ENCODE peak calls at places on chromosomes 3 and 15, in ten cellular contexts. B is adrenal gland, R is Panc1, G is ovary, N is uterus, E is heart left ventricle, L is hepatocyte, X is aorta, O is cardiac muscle cell, Q is H9. Y is an unnamed sample. For H3K4me1, the result is how much of the 10 kb centered on the place peaks cover.

GRCh38 chr3:190941694-190942280 is 79.3 kb upstream of the GMNC start:
- DNase-seq in L (no peak), G (no peak), Q (peak), E (no peak), N (no peak), O (no peak), B (no peak), X (no peak), R (no peak), Y (no peak)

GRCh38 chr3:194140520-194141414 is 4.8 kb downstream of the HES1 start:
- DNase-seq in G (peak), X (peak), O (peak), R (no peak), E (peak), Q (peak), N (peak), L (peak), B (peak), Y (peak)

GRCh38 chr3:67459796-67460195 is 194.6 kb downstream of the SUCLG2 start:
- DNase-seq in L (no peak), R (no peak), O (no peak), N (no peak), Q (no peak), E (no peak), G (no peak), X (no peak), B (no peak), Y (no peak)

GRCh38 chr15:90909976-90910375 is 6.9 kb downstream of the MAN2A2 start:
- DNase-seq in O (no peak), X (no peak), B (no peak), E (no peak), L (no peak), G (no peak), R (no peak), N (no peak), Q (no peak), Y (no peak)

GRCh38 chr3:127671523-127672428 is 976 bp upstream of the ABTB1 start:
- DNase-seq in L (no peak), O (peak), B (peak), Q (no peak), G (peak), X (peak), N (no peak), E (no peak), R (no peak), Y (peak)

GRCh38 chr3:10935028-10935427 is 57.5 kb upstream of the SLC6A1 start:
- DNase-seq in R (no peak), X (peak), Q (no peak), O (no peak), B (no peak), E (no peak), N (no peak), L (no peak), G (no peak), Y (no peak)

GRCh38 chr3:17562845-17563244 is 179.6 kb downstream of the TBC1D5 start:
- DNase-seq in N (no peak), L (no peak), Q (no peak), O (no peak), X (no peak), B (no peak), E (no peak), G (no peak), R (no peak), Y (no peak)

GRCh38 chr15:91228391-91228790 is 128.3 kb downstream of the SV2B start:
- DNase-seq in X (no peak), L (no peak), G (no peak), N (no peak), Q (no peak), E (no peak), O (no peak), R (no peak), B (no peak), Y (no peak)

GRCh38 chr3:49842843-49843242 is 13.5 kb downstream of the TRAIP start:
- DNase-seq in G (no peak), X (no peak), Q (no peak), O (no peak), E (no peak), B (no peak), N (no peak), L (peak), R (no peak), Y (no peak)

GRCh38 chr3:140216249-140216648 is 281.3 kb downstream of the CLSTN2 start:
- DNase-seq in L (no peak), G (no peak), E (no peak), O (no peak), B (no peak), R (peak), X (no peak), N (no peak), Q (no peak), Y (no peak)

GRCh38 chr3:193902557-193903256 is 233.2 kb upstream of the HES1 start:
- DNase-seq in R (no peak), O (no peak), Q (no peak), L (no peak), N (no peak), X (no peak), E (no peak), B (no peak), G (no peak), Y (no peak)

GRCh38 chr15:96421211-96421610 is 90.7 kb downstream of the NR2F2 start:
- DNase-seq in L (no peak), Q (no peak), E (no peak), G (no peak), N (no peak), X (no peak), O (no peak), B (no peak), R (no peak), Y (no peak)

GRCh38 chr3:15052335-15053242 is 12.5 kb downstream of the MRPS25 start:
- DNase-seq in O (no peak), B (no peak), N (no peak), X (no peak), L (no peak), Q (no peak), R (no peak), G (no peak), E (no peak), Y (no peak)

GRCh38 chr3:43958005-43958770 is 267.4 kb downstream of the ABHD5 start:
- DNase-seq in X (no peak), G (no peak), E (no peak), O (peak), R (no peak), L (no peak), B (no peak), N (no peak), Q (no peak), Y (no peak)

GRCh38 chr15:87033056-87033455 is 953.4 kb downstream of the AGBL1 start:
- DNase-seq in N (no peak), L (peak), X (no peak), O (peak), G (no peak), B (no peak), R (no peak), E (no peak), Q (no peak), Y (no peak)

GRCh38 chr3:172592898-172593669 is 69.9 kb upstream of the TNFSF10 start:
- DNase-seq in B (no peak), E (no peak), R (no peak), N (no peak), L (no peak), Q (no peak), G (no peak), X (no peak), O (no peak), Y (no peak)

GRCh38 chr3:195450731-195451229 is 8.0 kb upstream of the ACAP2 start:
- DNase-seq in G (peak), L (peak), E (no peak), Q (no peak), B (peak), X (no peak), N (peak), R (no peak), O (peak), Y (no peak)

GRCh38 chr3:158710601-158711000 is 21.7 kb downstream of the RARRES1 start:
- DNase-seq in X (no peak), G (no peak), L (no peak), B (no peak), E (no peak), O (no peak), R (no peak), Q (no peak), N (no peak), Y (no peak)

GRCh38 chr3:46097691-46098241 is 70.5 kb upstream of the XCR1 start:
- DNase-seq in E (no peak), B (no peak), G (no peak), X (no peak), L (no peak), R (no peak), O (peak), Q (no peak), N (peak), Y (no peak)

GRCh38 chr15:67068724-67069400 is 3.5 kb downstream of the SMAD3 start:
- DNase-seq in B (no peak), G (no peak), Q (no peak), R (no peak), L (no peak), N (no peak), E (no peak), X (no peak), O (peak), Y (no peak)

GRCh38 chr3:50623840-50624474 is 7.0 kb downstream of the MAPKAPK3 start:
- DNase-seq in R (no peak), B (no peak), N (no peak), Q (no peak), X (no peak), E (peak), L (no peak), O (no peak), G (no peak), Y (no peak)

GRCh38 chr15:88981244-88982215 is 68.4 kb upstream of the MFGE8 start:
- DNase-seq in R (no peak), B (no peak), O (no peak), L (no peak), G (no peak), Q (no peak), N (no peak), E (no peak), X (no peak), Y (no peak)

GRCh38 chr15:77547801-77548607 is 84.7 kb downstream of the LINGO1 start:
- DNase-seq in R (no peak), O (no peak), B (no peak), N (no peak), X (peak), E (no peak), L (no peak), Q (peak), G (no peak), Y (no peak)

GRCh38 chr3:45647148-45647619 is 42.0 kb upstream of the SACM1L start:
- DNase-seq in L (peak), O (peak), R (peak), G (no peak), B (no peak), N (no peak), E (no peak), Q (no peak), X (no peak), Y (no peak)

GRCh38 chr3:127760361-127760760 is 62.0 kb downstream of the MGLL start:
- DNase-seq in N (no peak), O (no peak), X (peak), Q (no peak), R (no peak), G (no peak), L (no peak), E (peak), B (no peak), Y (no peak)

GRCh38 chr3:184773341-184774186 is 38.4 kb upstream of the VPS8 start:
- DNase-seq in O (peak), X (peak), N (peak), G (no peak), E (peak), B (no peak), L (no peak), Q (no peak), R (no peak), Y (no peak)

GRCh38 chr3:110816008-110816407 is 255.6 kb upstream of the NECTIN3 start:
- DNase-seq in B (no peak), L (no peak), G (no peak), E (no peak), N (no peak), X (no peak), R (no peak), O (no peak), Q (no peak), Y (no peak)

GRCh38 chr15:28907338-28907961 is 21.7 kb downstream of the APBA2 start:
- DNase-seq in G (no peak), B (no peak), X (peak), Q (no peak), R (no peak), L (no peak), N (no peak), E (no peak), O (no peak), Y (no peak)

GRCh38 chr3:151765685-151766084 is 32.0 kb downstream of the AADACL2 start:
- DNase-seq in X (no peak), L (no peak), G (no peak), O (no peak), Q (no peak), N (no peak), R (no peak), E (no peak), B (no peak), Y (no peak)

GRCh38 chr3:170977911-170978310 is 48.6 kb downstream of the SLC2A2 start:
- DNase-seq in L (no peak), R (no peak), O (peak), B (no peak), Q (no peak), N (no peak), E (no peak), X (no peak), G (no peak), Y (no peak)

GRCh38 chr15:90349072-90349471 is 3.0 kb upstream of the ZNF774 start:
- DNase-seq in Q (no peak), X (no peak), E (no peak), R (no peak), N (no peak), B (no peak), L (no peak), G (no peak), O (no peak), Y (no peak)

GRCh38 chr3:4529901-4530588 is 36.9 kb downstream of the ITPR1 start:
- DNase-seq in B (no peak), R (no peak), O (no peak), Q (no peak), X (no peak), G (no peak), E (no peak), N (no peak), L (no peak), Y (no peak)

GRCh38 chr3:4531478-4532025 is 38.4 kb downstream of the ITPR1 start:
- DNase-seq in L (peak), X (no peak), E (no peak), Q (no peak), O (peak), G (no peak), B (no peak), R (no peak), N (no peak), Y (no peak)

GRCh38 chr3:4533489-4534443 is 40.6 kb downstream of the ITPR1 start:
- DNase-seq in Q (no peak), R (no peak), L (no peak), O (peak), X (no peak), E (no peak), G (no peak), N (no peak), B (peak), Y (peak)

GRCh38 chr3:4528802-4529201 is 35.7 kb downstream of the ITPR1 start:
- DNase-seq in E (no peak), R (no peak), X (no peak), O (peak), Q (no peak), B (no peak), N (no peak), G (no peak), L (no peak), Y (no peak)

DNA sequence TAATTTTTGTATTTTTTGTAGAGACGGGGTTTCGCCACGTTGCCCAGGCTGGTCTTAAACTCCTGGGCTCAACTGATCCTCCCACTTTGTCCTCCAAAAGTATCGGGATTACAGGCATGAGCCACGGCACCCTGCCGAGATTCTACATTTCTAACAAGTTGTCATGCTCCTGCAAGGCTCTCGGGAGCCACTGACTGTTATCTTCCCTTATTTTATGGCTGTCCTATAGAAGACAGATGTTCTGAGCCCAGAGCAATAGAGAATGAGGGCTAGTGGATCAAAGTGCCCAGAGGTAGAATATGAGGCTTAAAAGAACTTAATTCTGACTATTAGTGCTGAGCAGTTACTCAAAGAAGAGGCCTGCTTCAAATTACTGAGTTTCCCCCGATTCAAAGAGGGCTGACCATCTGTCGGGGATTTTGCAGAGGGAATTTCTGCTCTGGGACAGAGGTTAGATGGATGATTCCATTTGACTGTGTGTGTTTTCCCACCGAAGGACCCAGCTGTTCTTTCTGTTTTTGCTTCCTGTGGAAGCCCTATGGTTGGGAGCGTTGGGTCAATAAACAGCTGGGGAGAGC is 39.5 kb downstream of the ITPR1 start:
- DNase-seq in Q (no peak), N (no peak), E (no peak), X (no peak), R (no peak), G (no peak), L (no peak), B (no peak), O (no peak), Y (no peak)
- H3K27ac ChIP-seq in Q (no peak), N (peak), E (peak), X (no peak), R (no peak), G (no peak), L (peak), B (no peak), O (no peak), Y (no peak)

GRCh38 chr3:149812165-149812605 is 830 bp upstream of the RNF13 start:
- DNase-seq in G (no peak), E (no peak), Q (no peak), N (no peak), L (no peak), O (no peak), B (no peak), R (peak), X (no peak), Y (no peak)
- H3K4me1 ChIP-seq in G (under half), E (under half), Q (under half), N (under half), L (under half), O (under half), B (under half), R (under half), X (under half), Y (under half)

DNA sequence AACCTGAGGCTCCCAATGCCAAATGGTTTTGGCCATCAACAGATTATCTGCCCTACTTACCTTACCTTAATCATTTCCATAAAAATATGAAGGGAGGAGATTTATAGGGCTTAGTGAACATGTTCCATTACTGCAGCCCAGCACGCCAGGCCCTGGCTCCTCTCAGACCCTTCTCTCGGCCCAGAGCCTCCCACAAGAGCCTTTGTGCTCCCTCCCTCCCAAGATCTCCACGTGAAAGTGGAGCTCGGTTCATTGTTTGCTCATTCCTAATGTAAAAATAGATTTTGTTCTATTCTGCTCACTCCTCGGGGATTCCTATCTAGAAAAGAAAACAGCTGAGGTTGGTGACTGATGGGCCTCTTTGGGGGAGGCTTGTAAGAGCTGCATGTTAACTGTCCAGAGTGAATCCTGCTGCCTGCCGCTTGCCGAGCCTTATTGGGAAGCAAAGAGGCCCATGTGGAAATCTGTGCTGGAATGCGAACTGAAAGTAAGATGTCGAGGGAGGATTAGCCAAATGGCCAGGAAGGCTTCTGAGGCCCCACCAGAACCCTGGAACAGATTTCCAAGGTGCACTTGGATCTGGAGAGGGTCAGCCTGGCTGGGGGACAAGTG is 267.2 kb downstream of the LRTM1 start:
- DNase-seq in E (peak), B (peak), X (no peak), L (peak), N (peak), R (no peak), O (peak), G (peak), Q (no peak), Y (peak)
- H3K27ac ChIP-seq in E (peak), B (no peak), X (no peak), L (peak), N (peak), R (no peak), O (peak), G (peak), Q (no peak), Y (no peak)

DNA sequence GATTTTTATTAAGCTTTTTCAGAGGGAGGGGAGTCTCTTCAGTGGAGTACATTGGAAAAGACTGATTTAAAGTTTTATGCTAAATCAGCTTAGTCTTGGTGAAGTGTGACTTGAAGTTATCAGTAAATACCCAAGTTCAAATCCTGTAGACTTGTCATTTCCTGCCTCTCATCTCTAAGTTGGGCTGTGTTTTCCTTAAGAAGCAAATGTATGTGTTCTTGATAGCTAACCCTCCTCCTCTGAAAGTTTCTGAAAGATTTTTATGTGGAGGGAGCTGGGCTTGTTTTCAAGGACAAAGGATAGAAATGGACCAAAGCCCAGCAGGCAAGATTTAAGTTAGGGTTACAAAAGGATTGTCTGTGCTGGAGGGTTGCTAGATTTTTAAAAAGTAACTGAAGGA is 4.2 kb downstream of the MAPKBP1 start:
- DNase-seq in N (no peak), B (no peak), O (peak), Q (no peak), L (no peak), X (no peak), R (no peak), E (no peak), G (no peak), Y (no peak)
- H3K4me1 ChIP-seq in N (under half), B (half or more), O (half or more), Q (under half), L (under half), X (under half), R (under half), E (under half), G (under half), Y (under half)